ENCODE peak calls at places on chromosomes 4 and X, in nine cellular contexts. E is lower lobe of right lung; Q is Panc1; Z is CD4-positive, alpha-beta T cell; I is CD4-positive, CD25-positive, alpha-beta regulatory T cell; X is activated T-cell treated with anti-CD3 and anti-CD28 coated beads, Interleukin-2, amount 50 U/mL, for 72 hours; U is heart right ventricle; F is lung; P is right lobe of liver. V is an unnamed sample.

GRCh38 chr4:172813359-172813923 is 355.2 kb upstream of the GALNT7 start:
- ATAC-seq in E (no peak), Q (no peak), Z (no peak), I (no peak), X (no peak), U (no peak), F (no peak), P (no peak), V (no peak)

GRCh38 chr4:158826057-158826456 is 57.2 kb downstream of the FNIP2 start:
- ATAC-seq in E (no peak), Q (no peak), Z (no peak), I (no peak), X (no peak), U (peak), F (no peak), P (no peak), V (peak)

GRCh38 chrX:13123857-13124345 is 79.5 kb upstream of the FAM9C start:
- ATAC-seq in E (peak), Q (peak), Z (peak), I (peak), X (peak), U (no peak), F (no peak), P (peak), V (peak)

GRCh38 chrX:101357166-101357795 is 8.7 kb upstream of the TIMM8A start:
- ATAC-seq in E (no peak), Q (peak), Z (no peak), I (no peak), X (no peak), U (no peak), F (no peak), P (no peak), V (no peak)

GRCh38 chr4:10181745-10182445 is 65.3 kb upstream of the WDR1 start:
- ATAC-seq in E (no peak), Q (no peak), Z (no peak), I (no peak), X (peak), U (no peak), F (no peak), P (no peak), V (peak)

GRCh38 chr4:175290401-175290800 is 372.2 kb downstream of the ADAM29 start:
- ATAC-seq in E (no peak), Q (no peak), Z (no peak), I (no peak), X (no peak), U (no peak), F (no peak), P (no peak), V (no peak)

GRCh38 chr4:36493240-36493639 is 211.8 kb downstream of the DTHD1 start:
- ATAC-seq in E (no peak), Q (no peak), Z (no peak), I (no peak), X (no peak), U (no peak), F (no peak), P (no peak), V (no peak)

GRCh38 chr4:15004701-15005301 is 2.5 kb downstream of the CPEB2 start:
- ATAC-seq in E (peak), Q (no peak), Z (no peak), I (no peak), X (no peak), U (peak), F (peak), P (peak), V (no peak)

GRCh38 chr4:146110847-146111485 is 64.6 kb upstream of the LSM6 start:
- ATAC-seq in E (no peak), Q (no peak), Z (no peak), I (no peak), X (no peak), U (no peak), F (no peak), P (no peak), V (no peak)

GRCh38 chrX:68084765-68085164 is 348.5 kb downstream of the OPHN1 start:
- ATAC-seq in E (no peak), Q (no peak), Z (no peak), I (no peak), X (no peak), U (no peak), F (no peak), P (peak), V (no peak)

GRCh38 chr4:7226993-7227392 is 34.7 kb downstream of the SORCS2 start:
- ATAC-seq in E (peak), Q (no peak), Z (no peak), I (no peak), X (no peak), U (peak), F (peak), P (no peak), V (no peak)

GRCh38 chr4:41256131-41256739 is 493 bp upstream of the UCHL1 start:
- ATAC-seq in E (no peak), Q (no peak), Z (no peak), I (no peak), X (no peak), U (no peak), F (no peak), P (no peak), V (no peak)

GRCh38 chrX:9785252-9785943 is 831 bp upstream of the SHROOM2 start:
- ATAC-seq in E (peak), Q (no peak), Z (no peak), I (no peak), X (no peak), U (no peak), F (no peak), P (peak), V (no peak)

GRCh38 chrX:124231454-124231853 is 101.0 kb upstream of the TEX13D start:
- ATAC-seq in E (no peak), Q (no peak), Z (no peak), I (no peak), X (no peak), U (peak), F (no peak), P (no peak), V (no peak)

GRCh38 chr4:152223600-152223999 is 312.3 kb downstream of the FBXW7 start:
- ATAC-seq in E (no peak), Q (no peak), Z (no peak), I (no peak), X (no peak), U (no peak), F (no peak), P (no peak), V (no peak)

GRCh38 chr4:147318581-147318980 is 162.3 kb upstream of the EDNRA start:
- ATAC-seq in E (no peak), Q (no peak), Z (no peak), I (no peak), X (no peak), U (no peak), F (no peak), P (no peak), V (no peak)

GRCh38 chr4:79923290-79923689 is 149.7 kb downstream of the ANTXR2 start:
- ATAC-seq in E (no peak), Q (no peak), Z (no peak), I (no peak), X (no peak), U (no peak), F (no peak), P (no peak), V (no peak)

GRCh38 chr4:174037631-174038030 is 245.8 kb downstream of the FBXO8 start:
- ATAC-seq in E (no peak), Q (no peak), Z (no peak), I (no peak), X (no peak), U (no peak), F (no peak), P (no peak), V (no peak)

GRCh38 chr4:7402526-7402925 is 32.2 kb downstream of the PSAPL1 start:
- ATAC-seq in E (peak), Q (no peak), Z (no peak), I (no peak), X (no peak), U (no peak), F (peak), P (no peak), V (peak)

GRCh38 chr4:147198411-147199051 is 252.9 kb upstream of the TTC29 start:
- ATAC-seq in E (no peak), Q (no peak), Z (no peak), I (no peak), X (no peak), U (no peak), F (no peak), P (no peak), V (no peak)

GRCh38 chr4:144647095-144647959 is 1.4 kb downstream of the HHIP start:
- ATAC-seq in E (no peak), Q (no peak), Z (peak), I (no peak), X (peak), U (no peak), F (no peak), P (no peak), V (no peak)

GRCh38 chrX:31337332-31337731 is 265.5 kb upstream of the FTHL17 start:
- ATAC-seq in E (no peak), Q (no peak), Z (no peak), I (no peak), X (no peak), U (no peak), F (no peak), P (peak), V (no peak)

GRCh38 chrX:17448188-17448587 is 73.2 kb downstream of the NHS start:
- ATAC-seq in E (no peak), Q (no peak), Z (no peak), I (no peak), X (no peak), U (no peak), F (no peak), P (no peak), V (no peak)

GRCh38 chrX:11722304-11722703 is 35.7 kb upstream of the MSL3 start:
- ATAC-seq in E (no peak), Q (no peak), Z (no peak), I (no peak), X (no peak), U (no peak), F (no peak), P (no peak), V (no peak)

GRCh38 chr4:70654605-70655011 is 11.7 kb downstream of the JCHAIN start:
- ATAC-seq in E (no peak), Q (no peak), Z (no peak), I (no peak), X (no peak), U (no peak), F (no peak), P (no peak), V (no peak)

GRCh38 chr4:48093949-48094550 is 40.0 kb downstream of the TXK start:
- ATAC-seq in E (no peak), Q (no peak), Z (no peak), I (no peak), X (peak), U (no peak), F (no peak), P (no peak), V (peak)

GRCh38 chrX:7146703-7147430 is 645 bp upstream of the STS start:
- ATAC-seq in E (peak), Q (peak), Z (peak), I (peak), X (peak), U (no peak), F (peak), P (peak), V (peak)

GRCh38 chr4:16869594-16870245 is 28.7 kb downstream of the LDB2 start:
- ATAC-seq in E (no peak), Q (no peak), Z (no peak), I (no peak), X (no peak), U (no peak), F (no peak), P (no peak), V (no peak)

GRCh38 chr4:60432911-60433310 is 767.2 kb upstream of the ADGRL3 start:
- ATAC-seq in E (no peak), Q (no peak), Z (no peak), I (no peak), X (no peak), U (no peak), F (no peak), P (no peak), V (no peak)

GRCh38 chr4:2745981-2746806 is 9.9 kb downstream of the TNIP2 start:
- ATAC-seq in E (peak), Q (peak), Z (peak), I (peak), X (peak), U (peak), F (peak), P (peak), V (peak)

GRCh38 chr4:8278421-8279287 is 9.1 kb downstream of the HTRA3 start:
- ATAC-seq in E (no peak), Q (no peak), Z (no peak), I (no peak), X (no peak), U (no peak), F (peak), P (no peak), V (no peak)

GRCh38 chrX:100643943-100644587 is at the start of gene SRPX2:
- ATAC-seq in E (peak), Q (peak), Z (no peak), I (no peak), X (peak), U (no peak), F (peak), P (peak), V (peak)

GRCh38 chr4:18052158-18052557 is 30.6 kb upstream of the LCORL start:
- ATAC-seq in E (no peak), Q (no peak), Z (no peak), I (no peak), X (peak), U (no peak), F (no peak), P (no peak), V (peak)

GRCh38 chr4:80798082-80798481 is 232.4 kb upstream of the BMP3 start:
- ATAC-seq in E (no peak), Q (no peak), Z (no peak), I (no peak), X (peak), U (no peak), F (no peak), P (no peak), V (peak)

V was measured in activated T-helper 17 cell treated with anti-CD3 and anti-CD28 coated beads, Interleukin-2, amount 50 U/mL, for 72 hours.